ENCODE peak calls at places on chromosomes 1 and 21, in four cellular contexts. One of them, this sample, is unnamed.

GRCh38 chr1:153804112-153804511 is 28.9 kb downstream of the SLC27A3 start:
- DNase-seq in breast epithelium: no peak
- DNase-seq in coronary artery: peak
- DNase-seq in RWPE1: no peak
- DNase-seq in this sample: no peak

GRCh38 chr1:243343970-243344749 is 88.3 kb downstream of the SDCCAG8 start:
- DNase-seq in breast epithelium: no peak
- DNase-seq in coronary artery: no peak
- DNase-seq in RWPE1: peak
- DNase-seq in this sample: no peak

GRCh38 chr1:109161836-109162606 is 48.1 kb downstream of the ELAPOR1 start:
- DNase-seq in breast epithelium: peak
- DNase-seq in coronary artery: no peak
- DNase-seq in RWPE1: peak
- DNase-seq in this sample: peak

GRCh38 chr1:212483154-212483505 is 50.4 kb downstream of the NENF start:
- DNase-seq in breast epithelium: no peak
- DNase-seq in coronary artery: no peak
- DNase-seq in RWPE1: no peak
- DNase-seq in this sample: no peak

GRCh38 chr1:35554261-35555211 is 2.7 kb downstream of the KIAA0319L start:
- DNase-seq in breast epithelium: peak
- DNase-seq in coronary artery: no peak
- DNase-seq in RWPE1: no peak
- DNase-seq in this sample: no peak

GRCh38 chr1:118154220-118154619 is 30.8 kb downstream of the SPAG17 start:
- DNase-seq in breast epithelium: no peak
- DNase-seq in coronary artery: no peak
- DNase-seq in RWPE1: peak
- DNase-seq in this sample: no peak

GRCh38 chr1:242610209-242610608 is 85.7 kb upstream of the PLD5 start:
- DNase-seq in breast epithelium: no peak
- DNase-seq in coronary artery: no peak
- DNase-seq in RWPE1: no peak
- DNase-seq in this sample: no peak

GRCh38 chr1:206658264-206658980 is 23.1 kb downstream of the DYRK3 start:
- DNase-seq in breast epithelium: no peak
- DNase-seq in coronary artery: no peak
- DNase-seq in RWPE1: peak
- DNase-seq in this sample: no peak

GRCh38 chr21:36841866-36842265 is 124.6 kb downstream of the HLCS start:
- DNase-seq in breast epithelium: no peak
- DNase-seq in coronary artery: no peak
- DNase-seq in RWPE1: no peak
- DNase-seq in this sample: no peak

GRCh38 chr1:89607156-89607555 is 25.8 kb upstream of the LRRC8C start:
- DNase-seq in breast epithelium: no peak
- DNase-seq in coronary artery: no peak
- DNase-seq in RWPE1: no peak
- DNase-seq in this sample: no peak

GRCh38 chr1:86618358-86618757 is 71.5 kb downstream of the CLCA4 start:
- DNase-seq in breast epithelium: no peak
- DNase-seq in coronary artery: no peak
- DNase-seq in RWPE1: no peak
- DNase-seq in this sample: no peak

GRCh38 chr1:16087733-16088132 is 14.3 kb upstream of the FAM131C start:
- DNase-seq in breast epithelium: no peak
- DNase-seq in coronary artery: peak
- DNase-seq in RWPE1: no peak
- DNase-seq in this sample: no peak

GRCh38 chr1:67052741-67053534 is 1.0 kb downstream of the SLC35D1 start:
- DNase-seq in breast epithelium: peak
- DNase-seq in coronary artery: no peak
- DNase-seq in RWPE1: peak
- DNase-seq in this sample: peak

GRCh38 chr1:71351438-71351837 is 270.6 kb upstream of the ZRANB2 start:
- DNase-seq in breast epithelium: no peak
- DNase-seq in coronary artery: no peak
- DNase-seq in RWPE1: peak
- DNase-seq in this sample: no peak

GRCh38 chr1:214901718-214902117 is 180.8 kb upstream of the KCNK2 start:
- DNase-seq in breast epithelium: no peak
- DNase-seq in coronary artery: no peak
- DNase-seq in RWPE1: peak
- DNase-seq in this sample: no peak

GRCh38 chr1:172430128-172430454 is 9.6 kb downstream of the C1orf105 start:
- DNase-seq in breast epithelium: no peak
- DNase-seq in coronary artery: no peak
- DNase-seq in RWPE1: no peak
- DNase-seq in this sample: no peak
- TF ChIP-seq CTCF in breast epithelium: no peak
- TF ChIP-seq CTCF in coronary artery: no peak
- TF ChIP-seq CTCF in RWPE1: no peak
- TF ChIP-seq CTCF in this sample: no peak

DNA sequence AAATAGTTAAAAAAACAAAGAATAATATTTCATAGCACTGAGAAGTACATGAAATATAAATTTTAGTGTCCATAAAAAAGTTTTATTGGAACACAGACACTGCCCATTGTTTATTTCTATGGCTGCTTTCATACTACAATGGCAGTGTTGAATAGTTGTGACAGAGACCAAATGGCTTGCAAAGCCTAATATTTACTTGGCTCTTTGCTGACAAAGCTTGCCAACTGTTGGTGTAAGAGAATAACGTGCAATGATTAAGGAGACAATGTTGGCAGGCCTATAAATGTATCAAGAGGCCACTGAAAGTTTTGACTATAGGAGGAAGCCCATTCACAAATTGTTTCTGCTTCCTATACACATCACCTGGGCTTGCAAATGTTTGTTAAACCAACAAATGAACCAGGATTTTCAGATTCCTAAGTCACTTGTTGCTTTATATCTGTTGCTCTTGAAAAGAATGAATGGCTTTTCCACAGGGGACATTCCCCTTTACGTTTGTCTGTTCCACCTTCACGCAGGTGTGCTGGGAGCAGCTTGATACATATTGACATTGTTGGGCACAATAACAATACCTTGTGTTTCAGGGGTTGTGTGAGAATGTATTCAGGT is 5.5 kb upstream of the ST6GALNAC3 start:
- DNase-seq in breast epithelium: no peak
- DNase-seq in coronary artery: no peak
- DNase-seq in RWPE1: no peak
- DNase-seq in this sample: no peak
- H3K27ac ChIP-seq in breast epithelium: no peak
- H3K27ac ChIP-seq in coronary artery: no peak
- H3K27ac ChIP-seq in RWPE1: no peak
- H3K27ac ChIP-seq in this sample: no peak

GRCh38 chr1:229378586-229379442 is 36.0 kb upstream of the CCSAP start:
- DNase-seq in breast epithelium: no peak
- DNase-seq in coronary artery: no peak
- DNase-seq in RWPE1: no peak
- DNase-seq in this sample: no peak
- TF ChIP-seq CTCF in breast epithelium: no peak
- TF ChIP-seq CTCF in coronary artery: no peak
- TF ChIP-seq CTCF in RWPE1: no peak
- TF ChIP-seq CTCF in this sample: no peak

GRCh38 chr1:204092632-204093420 is 19.9 kb downstream of the SOX13 start:
- DNase-seq in breast epithelium: no peak
- DNase-seq in coronary artery: no peak
- DNase-seq in RWPE1: no peak
- DNase-seq in this sample: no peak
- H3K27ac ChIP-seq in breast epithelium: peak
- H3K27ac ChIP-seq in coronary artery: no peak
- H3K27ac ChIP-seq in RWPE1: no peak
- H3K27ac ChIP-seq in this sample: peak

DNA sequence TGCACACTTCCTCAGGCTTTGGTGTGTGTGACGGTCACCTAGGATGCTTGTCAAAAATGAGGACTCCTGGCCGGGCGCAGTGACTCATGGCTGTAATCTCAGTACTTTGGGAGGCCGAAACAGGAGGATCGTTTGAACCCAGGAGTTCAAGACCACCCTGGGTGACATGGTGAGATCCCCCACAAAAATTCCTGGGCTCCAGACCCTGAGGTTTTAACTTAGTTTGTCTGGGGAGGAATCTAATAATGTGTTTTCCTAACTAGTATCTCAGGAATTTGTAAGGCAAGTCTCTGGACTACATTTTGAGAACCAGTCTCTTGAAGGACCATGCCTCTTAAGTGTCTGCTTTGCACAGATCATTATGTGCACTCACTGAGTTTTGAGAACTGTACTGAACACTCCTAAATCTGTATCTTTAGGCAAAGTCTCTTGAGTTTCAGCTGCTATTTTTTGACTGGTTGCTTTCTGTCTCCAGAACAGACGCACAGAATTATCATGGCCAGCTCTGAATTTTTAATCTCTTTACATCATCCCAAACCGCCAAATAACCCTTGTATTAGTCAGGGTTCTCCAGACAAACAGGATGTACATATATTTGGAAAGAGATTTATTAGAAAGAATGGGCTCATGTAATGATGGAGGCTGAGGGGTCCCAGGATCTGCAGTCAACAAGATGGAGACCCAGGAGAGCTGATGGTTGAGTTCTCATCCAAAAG is 45.5 kb upstream of the VANGL1 start:
- DNase-seq in breast epithelium: no peak
- DNase-seq in coronary artery: no peak
- DNase-seq in RWPE1: no peak
- DNase-seq in this sample: no peak
- TF ChIP-seq CTCF in breast epithelium: no peak
- TF ChIP-seq CTCF in coronary artery: no peak
- TF ChIP-seq CTCF in RWPE1: peak
- TF ChIP-seq CTCF in this sample: no peak

GRCh38 chr1:185412385-185413074 is 95.5 kb upstream of the IVNS1ABP start:
- DNase-seq in breast epithelium: peak
- DNase-seq in coronary artery: no peak
- DNase-seq in RWPE1: peak
- DNase-seq in this sample: no peak
- H3K27ac ChIP-seq in breast epithelium: peak
- H3K27ac ChIP-seq in coronary artery: no peak
- H3K27ac ChIP-seq in RWPE1: peak
- H3K27ac ChIP-seq in this sample: no peak

GRCh38 chr1:37667023-37667769 is 25.1 kb upstream of the CDCA8 start:
- DNase-seq in breast epithelium: no peak
- DNase-seq in coronary artery: no peak
- DNase-seq in RWPE1: no peak
- DNase-seq in this sample: no peak
- TF ChIP-seq CTCF in breast epithelium: no peak
- TF ChIP-seq CTCF in coronary artery: no peak
- TF ChIP-seq CTCF in RWPE1: no peak
- TF ChIP-seq CTCF in this sample: no peak

GRCh38 chr1:151312439-151313225 is 14.6 kb downstream of the PI4KB start:
- DNase-seq in breast epithelium: no peak
- DNase-seq in coronary artery: no peak
- DNase-seq in RWPE1: no peak
- DNase-seq in this sample: no peak

GRCh38 chr1:151311589-151312331 is 15.5 kb downstream of the PI4KB start:
- DNase-seq in breast epithelium: peak
- DNase-seq in coronary artery: peak
- DNase-seq in RWPE1: peak
- DNase-seq in this sample: peak

GRCh38 chr1:151314137-151314875 is 12.9 kb downstream of the PI4KB start:
- DNase-seq in breast epithelium: peak
- DNase-seq in coronary artery: peak
- DNase-seq in RWPE1: peak
- DNase-seq in this sample: peak

GRCh38 chr1:151315565-151316235 is 11.5 kb downstream of the PI4KB start:
- DNase-seq in breast epithelium: no peak
- DNase-seq in coronary artery: no peak
- DNase-seq in RWPE1: no peak
- DNase-seq in this sample: no peak

GRCh38 chr1:151313501-151313900 is 13.7 kb downstream of the PI4KB start:
- DNase-seq in breast epithelium: no peak
- DNase-seq in coronary artery: no peak
- DNase-seq in RWPE1: no peak
- DNase-seq in this sample: no peak
- H3K27ac ChIP-seq in breast epithelium: peak
- H3K27ac ChIP-seq in coronary artery: peak
- H3K27ac ChIP-seq in RWPE1: no peak
- H3K27ac ChIP-seq in this sample: peak

This sample was measured in tibial nerve.